ENCODE peak calls at places on chromosomes 3 and 15, in five cellular contexts. F, A, Z, R and S are unnamed samples.

GRCh38 chr3:16583551-16583950 is 21.7 kb downstream of the DAZL start:
- DNase-seq in R (no peak), Z (no peak), A (no peak), F (no peak), S (no peak)

GRCh38 chr3:110419096-110419495 is 652.5 kb upstream of the NECTIN3 start:
- DNase-seq in Z (no peak), R (no peak), A (no peak), F (no peak), S (no peak)

GRCh38 chr3:184040010-184040409 is 8.5 kb downstream of the HTR3D start:
- DNase-seq in F (no peak), R (no peak), Z (peak; percentile 22), A (peak; percentile 24), S (no peak)

GRCh38 chr3:88280326-88280725 is 130.6 kb downstream of the C3orf38 start:
- DNase-seq in Z (no peak), R (no peak), F (no peak), A (no peak), S (no peak)

GRCh38 chr15:70008697-70009285 is 88.9 kb downstream of the TLE3 start:
- DNase-seq in F (no peak), R (no peak), A (no peak), Z (no peak), S (no peak)

GRCh38 chr3:120442975-120443517 is 7.7 kb downstream of the FSTL1 start:
- DNase-seq in F (no peak), A (no peak), Z (peak; percentile 23), R (no peak), S (no peak)

GRCh38 chr3:100440895-100441294 is 39.6 kb downstream of the LNP1 start:
- DNase-seq in Z (no peak), F (no peak), R (no peak), A (no peak), S (no peak)

GRCh38 chr3:173275740-173276139 is 121.8 kb upstream of the NLGN1 start:
- DNase-seq in R (no peak), A (no peak), F (no peak), Z (no peak), S (no peak)

DNA sequence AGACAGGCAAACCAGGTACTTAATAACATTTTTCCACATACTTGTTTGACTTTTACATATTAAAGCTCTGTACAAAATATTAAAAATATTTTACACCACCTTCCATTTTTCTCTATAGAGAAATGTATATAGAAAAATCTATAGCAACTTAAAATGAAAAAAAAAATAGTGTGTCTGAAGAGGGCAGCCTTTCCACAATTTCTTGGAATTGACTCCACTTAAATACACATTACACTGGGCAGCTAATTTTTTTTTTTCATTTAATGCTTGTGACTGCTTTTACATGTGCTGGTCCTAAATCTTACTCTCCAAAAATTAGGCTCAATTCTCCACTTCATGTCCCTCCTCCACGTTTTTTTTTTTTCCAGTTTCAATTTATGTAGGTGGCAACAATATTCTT is 427.0 kb upstream of the RBMS3 start:
- DNase-seq in A (peak; percentile 46), R (peak; percentile 36), Z (no peak), F (no peak), S (no peak)
- TF ChIP-seq CTCF in A (no peak), R (no peak), Z (no peak), F (no peak), S (peak; percentile 19)

DNA sequence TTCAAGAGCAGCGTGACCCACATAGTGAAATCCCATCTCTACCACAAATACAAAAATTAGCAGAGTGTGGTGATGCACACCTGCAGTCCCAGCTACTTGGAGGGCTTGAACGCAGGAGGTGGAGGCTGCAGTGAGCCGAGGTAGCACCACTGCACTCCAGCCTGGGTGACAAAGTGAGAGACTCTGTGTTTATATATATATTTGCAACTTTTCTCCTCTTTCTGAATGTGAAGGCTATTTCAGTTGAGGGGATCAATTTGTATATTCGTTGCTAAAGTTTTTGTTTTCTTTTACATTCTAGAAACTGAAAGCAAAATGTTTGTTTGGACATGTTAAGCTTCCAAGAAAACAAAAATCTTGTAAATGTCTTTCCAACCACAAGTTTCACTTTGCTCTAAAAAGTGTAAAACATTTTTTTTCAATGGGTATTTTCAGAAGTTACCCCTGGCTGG is 29.8 kb upstream of the FAM98B start:
- DNase-seq in R (no peak), Z (no peak), A (no peak), F (no peak), S (no peak)
- H3K4me3 ChIP-seq in R (no peak overlapping the region), Z (no peak overlapping the region), A (no peak overlapping the region), F (no peak overlapping the region), S (no peak overlapping the region)

DNA sequence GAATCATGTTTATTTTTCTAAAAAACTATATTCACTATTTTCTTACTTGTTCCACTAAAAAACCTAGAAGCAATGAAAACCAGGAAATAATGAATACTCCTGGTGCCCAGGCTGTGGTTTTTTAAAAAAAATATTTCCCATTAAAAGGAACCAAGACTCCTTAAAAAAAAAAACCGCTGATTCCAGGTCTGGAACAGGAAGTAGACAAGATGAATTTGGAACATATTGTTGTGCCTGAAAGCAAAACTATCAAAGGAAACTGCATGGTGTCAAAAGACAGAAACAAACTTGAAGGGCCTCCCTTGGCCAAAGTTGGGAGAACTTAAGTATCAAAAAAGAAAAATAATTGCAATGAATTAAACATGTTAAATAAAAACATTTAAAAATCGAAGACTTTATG is 245.3 kb upstream of the P2RY1 start:
- DNase-seq in Z (no peak), R (no peak), A (no peak), F (no peak), S (no peak)
- TF ChIP-seq CTCF in Z (no peak), R (no peak), A (no peak), F (no peak), S (no peak)

GRCh38 chr3:14651440-14652251 is at the start of gene CCDC174:
- DNase-seq in F (peak; percentile 96), R (peak; percentile 98), A (peak; percentile 100), Z (peak; percentile 97), S (peak; percentile 97)
- H3K4me3 ChIP-seq in F (peak within 1 kb of the TSS; percentile 98), R (peak within 1 kb of the TSS; percentile 66), A (peak within 1 kb of the TSS; percentile 98), Z (peak within 1 kb of the TSS; percentile 84), S (peak within 1 kb of the TSS; percentile 65)

GRCh38 chr15:101269479-101270223 is 7.6 kb downstream of the SELENOS start:
- DNase-seq in R (no peak), A (no peak), F (no peak), Z (no peak), S (no peak)
- TF ChIP-seq CTCF in R (peak; percentile 52), A (peak; percentile 45), F (peak; percentile 45), Z (peak; percentile 46), S (peak; percentile 49)

GRCh38 chr15:25783607-25784131 is 79.5 kb downstream of the ATP10A start:
- DNase-seq in Z (peak; percentile 15), R (peak; percentile 15), F (no peak), A (peak; percentile 37), S (no peak)

GRCh38 chr15:25784141-25784540 is 79.0 kb downstream of the ATP10A start:
- DNase-seq in F (no peak), Z (no peak), A (peak; percentile 15), R (no peak), S (no peak)

GRCh38 chr15:25777047-25777446 is 86.1 kb downstream of the ATP10A start:
- DNase-seq in F (no peak), A (no peak), R (no peak), Z (no peak), S (no peak)

GRCh38 chr15:25783134-25783533 is 80.0 kb downstream of the ATP10A start:
- DNase-seq in A (no peak), Z (no peak), R (no peak), F (no peak), S (no peak)

DNA sequence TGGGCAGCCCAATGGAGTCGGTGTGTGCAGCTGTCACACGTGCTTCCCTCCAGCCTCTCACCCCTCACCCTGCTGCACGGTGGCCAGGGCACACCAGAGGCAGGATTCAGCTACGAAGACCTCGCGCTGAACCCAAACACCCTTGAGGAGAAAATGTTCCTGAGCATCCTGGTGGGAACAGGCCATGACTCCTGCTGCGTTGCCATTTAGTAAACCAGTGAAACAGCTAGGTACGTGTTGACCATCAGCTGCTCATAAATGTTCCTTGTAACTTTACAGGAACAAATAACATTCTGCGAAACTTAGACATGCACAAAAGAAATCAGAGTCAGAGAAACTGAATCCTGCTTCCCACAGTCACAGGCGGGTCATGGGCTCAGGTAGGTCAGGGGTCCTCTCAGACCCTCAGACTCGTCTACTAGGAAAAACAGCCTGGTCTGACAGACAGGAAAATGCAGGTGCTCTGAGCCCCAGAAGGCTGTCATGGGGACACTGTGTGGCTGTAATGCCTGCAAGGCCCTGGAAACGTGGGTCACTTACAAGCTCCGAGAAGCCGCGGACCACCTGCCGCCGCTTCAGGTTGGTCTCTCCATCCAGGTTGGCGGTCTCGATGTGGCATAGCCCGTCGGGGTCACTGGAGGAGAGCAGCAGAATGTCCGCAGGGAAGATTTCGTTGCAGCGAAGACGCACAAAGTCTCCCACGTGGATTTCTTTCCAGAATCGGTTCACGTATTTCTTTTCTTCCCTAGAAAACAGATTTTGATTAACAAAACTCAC is 82.5 kb downstream of the ATP10A start:
- DNase-seq in Z (no peak), A (no peak), F (no peak), R (no peak), S (no peak)
- H3K4me3 ChIP-seq in Z (no peak overlapping the region), A (no peak overlapping the region), F (no peak overlapping the region), R (no peak overlapping the region), S (no peak overlapping the region)

DNA sequence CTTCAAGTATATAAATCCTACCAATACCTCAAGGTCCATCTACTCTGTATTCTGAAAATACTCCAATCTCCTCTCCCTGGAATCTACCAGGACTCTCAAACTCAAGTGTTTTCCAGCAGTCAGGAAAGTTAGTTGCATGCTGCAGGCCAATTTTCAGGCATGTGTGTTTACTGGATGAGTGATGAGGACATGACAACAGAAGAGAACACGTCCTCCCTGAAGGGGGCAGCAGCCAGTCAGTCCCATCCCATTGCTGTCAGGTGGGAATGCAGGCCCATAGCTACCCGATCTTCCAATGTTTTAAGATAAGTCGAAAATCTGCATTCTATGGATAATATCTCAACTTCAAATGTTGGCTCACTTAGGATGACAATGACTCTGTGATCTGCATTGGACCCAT is 496.2 kb downstream of the FHIT start:
- DNase-seq in F (no peak), Z (peak; percentile 56), R (no peak), A (no peak), S (no peak)
- TF ChIP-seq CTCF in F (no peak), Z (no peak), R (no peak), A (no peak), S (peak; percentile 70)

DNA sequence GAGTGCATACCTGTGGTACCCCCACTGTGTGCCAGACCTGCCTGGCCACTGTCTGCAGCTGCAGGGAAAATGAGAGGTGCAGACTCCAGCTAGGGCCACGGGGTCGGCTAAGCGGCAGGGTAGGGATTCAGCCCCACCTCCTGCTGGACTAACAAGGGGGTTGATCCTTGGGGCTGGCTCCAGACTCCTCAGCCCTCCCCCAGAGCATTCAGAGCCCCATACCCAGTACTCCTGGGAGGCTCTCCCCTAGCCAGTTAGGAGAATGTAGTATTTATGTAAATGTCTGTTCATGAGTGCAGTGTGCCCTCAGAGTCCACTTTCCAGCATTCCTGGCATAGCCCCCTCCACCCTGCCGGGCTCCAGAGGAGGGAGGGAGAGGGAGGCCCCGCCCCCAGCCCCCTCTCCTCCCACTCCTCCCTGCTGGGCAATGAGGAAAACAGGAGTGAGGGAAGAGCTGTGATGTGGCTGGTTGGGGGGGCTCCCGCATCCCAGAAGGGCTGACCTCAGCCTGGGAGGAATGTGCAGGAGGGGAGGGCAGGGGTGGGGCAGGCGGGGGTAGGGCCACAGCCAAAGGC is 4.5 kb upstream of the SEMA3B start:
- DNase-seq in R (peak; percentile 98), A (peak; percentile 91), Z (peak; percentile 96), F (peak; percentile 93), S (no peak)
- H3K4me3 ChIP-seq in R (no peak overlapping the region), A (no peak overlapping the region), Z (no peak overlapping the region), F (no peak overlapping the region), S (no peak overlapping the region)